ENCODE peak calls at places on chromosomes 11 and 22, in four cellular contexts. H is neuronal stem cell; F is CD4-positive, alpha-beta T cell; A is fibroblast of lung. N is an unnamed sample.

GRCh38 chr11:87173185-87174039 is 135.7 kb downstream of the TMEM135 start:
- DNase-seq in H (no peak), F (no peak), A (peak), N (peak)

GRCh38 chr11:4197112-4197511 is 102.5 kb downstream of the RRM1 start:
- DNase-seq in H (no peak), F (no peak), A (no peak), N (no peak)

GRCh38 chr11:108525161-108525560 is 27.0 kb upstream of the POGLUT3 start:
- DNase-seq in H (no peak), F (no peak), A (no peak), N (no peak)

GRCh38 chr11:12186683-12187082 is 76.3 kb downstream of the MICAL2 start:
- DNase-seq in H (no peak), F (no peak), A (no peak), N (no peak)

GRCh38 chr11:123434262-123434661 is 4.2 kb downstream of the GRAMD1B start:
- DNase-seq in H (no peak), F (no peak), A (no peak), N (no peak)

GRCh38 chr11:8122173-8122572 is 41.2 kb downstream of the TUB start:
- DNase-seq in H (no peak), F (no peak), A (no peak), N (no peak)

GRCh38 chr22:17198188-17199130 is 20.8 kb downstream of the ADA2 start:
- DNase-seq in H (peak), F (no peak), A (no peak), N (no peak)

GRCh38 chr22:37657590-37658132 is 862 bp upstream of the PDXP start:
- DNase-seq in H (no peak), F (no peak), A (no peak), N (no peak)

GRCh38 chr11:128524172-128524571 is 63.2 kb downstream of the ETS1 start:
- DNase-seq in H (no peak), F (no peak), A (no peak), N (no peak)

GRCh38 chr22:20131593-20131855 is at the start of gene ZDHHC8:
- DNase-seq in H (no peak), F (peak), A (no peak), N (no peak)

GRCh38 chr11:75563501-75563977 is 1.5 kb downstream of the SERPINH1 start:
- DNase-seq in H (no peak), F (no peak), A (no peak), N (no peak)

GRCh38 chr22:32802291-32802826 is 854 bp downstream of the TIMP3 start:
- DNase-seq in H (no peak), F (no peak), A (peak), N (no peak)

GRCh38 chr11:8266246-8267241 is 2.9 kb upstream of the LMO1 start:
- DNase-seq in H (no peak), F (no peak), A (no peak), N (no peak)

GRCh38 chr11:72981067-72981466 is 161.1 kb downstream of the FCHSD2 start:
- DNase-seq in H (no peak), F (no peak), A (no peak), N (no peak)

DNA sequence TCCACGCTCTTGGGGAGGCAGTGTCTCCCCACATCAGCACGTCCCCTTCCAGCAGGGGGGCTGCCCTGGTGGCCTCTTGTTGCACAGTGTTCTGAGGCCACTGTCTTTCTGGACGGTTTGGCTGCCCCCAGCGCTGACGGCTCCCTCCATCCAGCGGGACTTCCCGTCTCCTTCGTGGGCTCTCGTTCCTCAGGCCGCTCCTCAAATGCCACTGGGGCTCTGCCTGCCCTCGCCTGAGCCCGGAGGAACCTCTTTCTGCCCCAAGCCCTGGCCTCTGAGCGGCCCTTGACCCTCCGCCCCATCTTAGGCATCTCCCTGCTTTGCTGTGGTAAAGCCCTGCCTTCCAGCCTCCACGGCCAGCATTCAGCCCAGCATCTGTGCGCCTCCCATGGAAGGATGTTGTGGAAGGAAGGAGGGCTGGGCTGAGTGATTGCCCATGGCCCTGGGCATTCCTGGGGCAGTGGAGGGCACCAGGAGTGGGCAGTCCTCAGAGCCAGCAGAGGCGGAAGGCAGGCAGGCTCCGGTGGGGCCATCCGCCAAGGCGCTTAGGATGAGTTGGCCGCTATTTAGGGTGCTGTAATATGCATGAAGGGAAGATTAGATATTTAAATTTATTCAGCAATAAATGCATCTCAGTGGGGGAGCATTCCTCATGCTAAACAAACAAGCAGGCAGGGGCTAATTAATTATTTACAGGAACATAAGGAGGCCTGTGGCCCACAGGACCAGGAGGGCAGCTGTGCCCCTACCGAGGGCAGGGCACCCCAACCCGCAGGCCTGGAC is 17.8 kb downstream of the OTUB1 start:
- DNase-seq in H (no peak), F (no peak), A (no peak), N (no peak)
- H3K27ac ChIP-seq in H (no peak), F (no peak), A (no peak), N (peak)

DNA sequence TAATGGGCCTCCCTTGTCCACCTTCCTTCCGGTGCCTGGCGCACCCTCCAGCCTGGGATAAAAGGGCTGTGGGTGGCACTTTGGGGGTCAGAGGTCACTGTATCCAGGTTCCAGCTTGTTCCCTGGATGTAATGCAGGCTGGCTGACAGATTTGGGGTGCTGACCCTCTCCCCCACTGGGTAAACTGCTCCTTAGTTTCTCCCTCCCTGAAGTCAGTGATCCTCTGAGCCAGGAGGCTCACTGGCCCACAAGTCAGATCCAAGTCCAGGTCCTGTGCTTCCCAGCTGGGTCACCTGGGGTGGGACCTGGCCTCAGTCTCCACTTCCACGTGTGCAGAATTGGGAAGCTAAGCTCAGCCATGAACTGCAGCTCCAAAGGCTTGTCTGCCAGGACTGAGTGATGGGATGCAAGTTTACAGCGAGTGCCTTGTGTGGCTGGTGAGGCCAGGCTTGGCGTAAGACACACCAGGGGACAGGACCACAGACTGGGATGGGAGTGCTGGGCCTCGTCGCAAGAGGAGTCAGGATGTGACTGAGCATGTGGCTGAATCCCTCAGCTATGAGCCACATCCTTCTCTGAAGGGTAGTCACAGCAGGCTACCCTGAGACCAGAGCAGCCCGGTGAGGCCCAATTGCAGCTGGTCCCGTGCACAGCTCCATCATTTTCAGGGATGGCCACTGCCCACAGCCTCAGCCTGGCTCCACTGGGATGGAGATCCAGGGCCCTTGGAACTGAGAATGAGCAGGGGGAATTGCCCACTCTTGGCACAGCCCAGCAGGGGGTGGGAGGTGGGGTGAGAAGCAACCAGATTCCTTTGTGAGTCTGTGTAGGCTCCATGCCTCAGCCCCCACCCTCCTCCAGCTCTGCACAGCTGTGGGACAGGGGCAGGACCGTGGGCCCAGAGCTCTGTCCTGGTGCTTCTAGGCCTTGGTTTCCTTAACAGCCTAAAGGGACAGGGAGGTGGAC is 7.2 kb downstream of the SHISA8 start:
- DNase-seq in H (no peak), F (no peak), A (no peak), N (no peak)
- H3K27ac ChIP-seq in H (no peak), F (no peak), A (no peak), N (no peak)

DNA sequence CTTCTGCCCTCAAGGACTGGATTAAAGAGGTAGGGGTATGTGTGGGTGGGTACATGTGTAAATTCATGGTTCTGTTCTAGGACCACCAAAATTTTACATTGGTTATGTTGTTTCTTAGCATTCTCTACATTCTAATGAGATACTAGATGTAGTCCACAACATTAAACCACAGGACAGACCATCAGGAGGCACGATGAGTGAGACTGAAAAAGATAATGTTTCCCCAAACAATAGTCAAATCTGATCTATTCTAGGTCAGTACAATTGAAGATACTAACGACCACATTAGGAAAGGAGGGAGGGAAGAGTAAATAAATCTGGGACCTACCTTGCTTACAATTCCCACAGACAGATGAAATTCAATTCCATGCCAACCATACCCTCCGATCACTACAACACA is 42.2 kb downstream of the MRTFA start:
- DNase-seq in H (no peak), F (no peak), A (no peak), N (no peak)
- H3K27ac ChIP-seq in H (no peak), F (no peak), A (no peak), N (no peak)

GRCh38 chr22:49995059-49995412 is 17.5 kb downstream of the IL17REL start:
- DNase-seq in H (no peak), F (no peak), A (no peak), N (no peak)
- H3K27ac ChIP-seq in H (no peak), F (no peak), A (no peak), N (no peak)

DNA sequence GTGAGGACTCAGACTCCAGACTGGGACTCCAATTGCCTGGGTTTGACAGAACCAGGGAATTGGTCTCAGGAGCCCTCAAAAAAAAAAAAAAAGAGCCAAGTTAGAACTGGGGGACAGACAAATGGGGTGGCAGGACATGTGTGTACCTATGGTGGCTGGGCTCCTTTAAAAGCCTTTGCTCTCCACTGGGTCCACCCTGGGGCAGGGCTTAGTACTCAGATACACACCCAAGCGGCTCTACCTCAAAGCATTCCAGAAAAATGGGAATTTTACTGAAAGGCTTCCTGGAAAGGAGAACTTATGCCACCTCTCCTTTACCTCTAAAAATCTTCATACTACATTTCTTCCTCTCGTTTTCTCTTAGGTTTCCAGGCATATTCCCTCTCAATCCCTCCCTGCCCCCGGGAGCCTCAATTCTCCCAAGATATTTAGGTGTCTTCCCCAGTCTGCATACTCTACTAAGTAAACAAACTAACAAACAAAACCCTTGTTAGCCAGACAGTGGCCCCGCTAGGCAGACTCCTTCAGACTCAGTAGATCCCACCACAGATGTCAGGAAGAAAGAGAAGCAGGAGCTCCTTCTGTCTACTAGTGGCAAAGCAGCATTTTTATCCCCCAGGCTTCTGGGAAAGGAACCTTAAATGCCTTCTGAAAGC is 764 bp downstream of the PCSK7 start:
- DNase-seq in H (no peak), F (no peak), A (no peak), N (no peak)
- H3K27ac ChIP-seq in H (no peak), F (peak), A (peak), N (peak)

GRCh38 chr11:47538741-47539575 is 14.0 kb downstream of the CELF1 start:
- DNase-seq in H (no peak), F (no peak), A (peak), N (no peak)
- H3K27ac ChIP-seq in H (no peak), F (no peak), A (no peak), N (no peak)

N was measured in Panc1.